ENCODE peak calls at places on chromosome 9, in seven cellular contexts. A is tibial artery, F is fibroblast of pulmonary artery, D is right cardiac atrium, Z is GM06990, O is fibroblast of villous mesenchyme, G is keratinocyte. P is an unnamed sample.

GRCh38 chr9:136536721-136537241 is 9.1 kb downstream of the NOTCH1 start:
- DNase-seq in A (no peak), F (no peak), D (no peak), Z (no peak), O (no peak), G (no peak), P (no peak)

GRCh38 chr9:75181748-75182147 is 93.4 kb downstream of the OSTF1 start:
- DNase-seq in A (no peak), F (peak), D (no peak), Z (no peak), O (peak), G (peak), P (no peak)

GRCh38 chr9:132547052-132547431 is 35.4 kb upstream of the BARHL1 start:
- DNase-seq in A (no peak), F (no peak), D (no peak), Z (no peak), O (no peak), G (no peak), P (no peak)

GRCh38 chr9:86407022-86407421 is 52.8 kb upstream of the TUT7 start:
- DNase-seq in A (no peak), F (peak), D (no peak), Z (no peak), O (peak), G (peak), P (no peak)

GRCh38 chr9:123262338-123262737 is 6.0 kb downstream of the STRBP start:
- DNase-seq in A (no peak), F (no peak), D (no peak), Z (no peak), O (no peak), G (no peak), P (no peak)

GRCh38 chr9:126081746-126082145 is 244.9 kb upstream of the MVB12B start:
- DNase-seq in A (no peak), F (no peak), D (no peak), Z (no peak), O (no peak), G (no peak), P (peak)

GRCh38 chr9:87071473-87071872 is 124.2 kb upstream of the GAS1 start:
- DNase-seq in A (no peak), F (no peak), D (no peak), Z (no peak), O (no peak), G (peak), P (no peak)

GRCh38 chr9:36802171-36802920 is 229.7 kb downstream of the MELK start:
- DNase-seq in A (no peak), F (peak), D (no peak), Z (no peak), O (no peak), G (peak), P (no peak)

GRCh38 chr9:89468271-89468960 is 29.5 kb downstream of the SEMA4D start:
- DNase-seq in A (no peak), F (no peak), D (no peak), Z (no peak), O (no peak), G (no peak), P (no peak)

GRCh38 chr9:110283736-110284135 is 27.4 kb upstream of the TXN start:
- DNase-seq in A (no peak), F (no peak), D (no peak), Z (no peak), O (peak), G (peak), P (no peak)

GRCh38 chr9:69809304-69809863 is 11.2 kb upstream of the CFAP95 start:
- DNase-seq in A (no peak), F (peak), D (no peak), Z (no peak), O (peak), G (no peak), P (no peak)

GRCh38 chr9:91729558-91729842 is 220.5 kb downstream of the ROR2 start:
- DNase-seq in A (no peak), F (no peak), D (no peak), Z (no peak), O (no peak), G (no peak), P (no peak)

GRCh38 chr9:127130661-127131538 is 8.5 kb upstream of the ANGPTL2 start:
- DNase-seq in A (peak), F (peak), D (peak), Z (no peak), O (peak), G (peak), P (no peak)

GRCh38 chr9:37565661-37566618 is 10.2 kb downstream of the FBXO10 start:
- DNase-seq in A (no peak), F (no peak), D (no peak), Z (peak), O (no peak), G (no peak), P (no peak)

GRCh38 chr9:111752455-111752854 is 42.3 kb downstream of the SHOC1 start:
- DNase-seq in A (no peak), F (peak), D (no peak), Z (no peak), O (no peak), G (no peak), P (no peak)

GRCh38 chr9:128470560-128470959 is 14.8 kb downstream of the ODF2 start:
- DNase-seq in A (peak), F (peak), D (peak), Z (no peak), O (peak), G (no peak), P (no peak)

GRCh38 chr9:137195525-137196220 is 4.9 kb downstream of the TPRN start:
- DNase-seq in A (no peak), F (no peak), D (no peak), Z (no peak), O (no peak), G (no peak), P (no peak)

GRCh38 chr9:133683494-133684460 is 47.6 kb downstream of the DBH start:
- DNase-seq in A (no peak), F (peak), D (peak), Z (no peak), O (peak), G (no peak), P (no peak)

GRCh38 chr9:106888992-106889631 is 26.1 kb downstream of the ZNF462 start:
- DNase-seq in A (no peak), F (no peak), D (no peak), Z (no peak), O (no peak), G (peak), P (no peak)

GRCh38 chr9:78982849-78983248 is 588.9 kb upstream of the TLE4 start:
- DNase-seq in A (no peak), F (peak), D (no peak), Z (no peak), O (no peak), G (peak), P (no peak)

GRCh38 chr9:129669141-129669718 is 3.8 kb downstream of the PRRX2 start:
- DNase-seq in A (peak), F (no peak), D (no peak), Z (no peak), O (no peak), G (no peak), P (no peak)

GRCh38 chr9:22098636-22099332 is 89.7 kb upstream of the CDKN2B start:
- DNase-seq in A (no peak), F (no peak), D (no peak), Z (no peak), O (peak), G (no peak), P (no peak)

GRCh38 chr9:127308559-127309429 is 44.2 kb downstream of the GARNL3 start:
- DNase-seq in A (no peak), F (peak), D (no peak), Z (no peak), O (peak), G (no peak), P (no peak)

GRCh38 chr9:93451762-93452709 is 551 bp downstream of the FAM120A start:
- DNase-seq in A (peak), F (peak), D (peak), Z (peak), O (peak), G (no peak), P (no peak)

GRCh38 chr9:93750045-93750444 is 173.7 kb downstream of the PHF2 start:
- DNase-seq in A (no peak), F (no peak), D (no peak), Z (no peak), O (no peak), G (no peak), P (no peak)

GRCh38 chr9:35729101-35729500 is 2.9 kb downstream of the TLN1 start:
- DNase-seq in A (no peak), F (no peak), D (no peak), Z (no peak), O (no peak), G (no peak), P (no peak)
- H3K4me3 ChIP-seq in A (peak), F (peak), D (peak), Z (peak), O (peak), G (peak), P (no peak)

DNA sequence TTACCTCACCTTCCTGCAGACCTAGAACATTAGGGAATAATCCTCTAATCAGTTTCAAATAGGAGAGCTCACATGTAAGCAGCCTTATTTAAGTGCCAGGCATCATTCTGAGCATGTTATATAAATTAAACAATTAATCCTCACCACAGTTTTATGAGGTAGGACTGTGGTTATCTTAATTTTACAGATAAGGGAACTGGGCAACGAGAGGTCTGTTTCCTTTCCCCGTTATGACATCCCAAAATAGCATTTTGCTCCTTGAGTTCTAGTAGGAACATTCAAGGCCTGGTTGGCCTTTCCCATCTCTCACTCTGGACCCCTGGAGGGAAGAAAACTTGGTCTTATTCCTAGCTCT is 19.1 kb upstream of the IFNB1 start:
- DNase-seq in A (no peak), F (no peak), D (no peak), Z (no peak), O (peak), G (no peak), P (no peak)
- H3K4me3 ChIP-seq in A (no peak), F (no peak), D (peak), Z (no peak), O (no peak), G (peak), P (no peak)

GRCh38 chr9:121767176-121767769 is 115.8 kb downstream of the DAB2IP start:
- DNase-seq in A (no peak), F (no peak), D (no peak), Z (no peak), O (no peak), G (no peak), P (no peak)

GRCh38 chr9:121766081-121766683 is 114.7 kb downstream of the DAB2IP start:
- DNase-seq in A (no peak), F (no peak), D (no peak), Z (no peak), O (no peak), G (no peak), P (no peak)

GRCh38 chr9:121769939-121770338 is 118.5 kb downstream of the DAB2IP start:
- DNase-seq in A (peak), F (no peak), D (no peak), Z (no peak), O (no peak), G (no peak), P (no peak)

GRCh38 chr9:121770415-121771273 is 119.2 kb downstream of the DAB2IP start:
- DNase-seq in A (no peak), F (peak), D (no peak), Z (no peak), O (peak), G (no peak), P (no peak)

GRCh38 chr9:121768416-121769015 is 117.1 kb downstream of the DAB2IP start:
- DNase-seq in A (no peak), F (no peak), D (peak), Z (no peak), O (no peak), G (no peak), P (no peak)
- H3K4me3 ChIP-seq in A (no peak), F (no peak), D (no peak), Z (no peak), O (no peak), G (no peak), P (no peak)

DNA sequence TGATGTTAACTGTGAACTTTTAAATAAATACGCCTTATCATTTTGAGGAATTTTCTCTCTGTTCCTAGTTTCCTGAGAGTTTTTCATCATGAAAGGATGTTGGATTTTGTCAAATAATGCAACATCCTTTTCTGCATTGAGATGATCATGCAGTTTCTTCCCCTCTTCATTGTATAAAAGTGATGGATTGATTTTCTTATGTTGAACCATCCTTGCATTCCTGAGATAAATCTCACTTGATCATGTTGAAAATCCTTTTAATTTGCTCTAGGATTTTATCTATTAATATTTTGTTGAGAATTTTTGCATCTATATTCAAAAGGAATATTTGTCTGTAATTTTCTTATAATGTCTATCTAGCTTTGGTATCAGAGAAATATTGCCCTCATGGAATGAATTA is 13.3 kb downstream of the FOXE1 start:
- DNase-seq in A (no peak), F (no peak), D (no peak), Z (no peak), O (no peak), G (no peak), P (no peak)
- H3K4me3 ChIP-seq in A (no peak), F (no peak), D (no peak), Z (no peak), O (no peak), G (no peak), P (no peak)

DNA sequence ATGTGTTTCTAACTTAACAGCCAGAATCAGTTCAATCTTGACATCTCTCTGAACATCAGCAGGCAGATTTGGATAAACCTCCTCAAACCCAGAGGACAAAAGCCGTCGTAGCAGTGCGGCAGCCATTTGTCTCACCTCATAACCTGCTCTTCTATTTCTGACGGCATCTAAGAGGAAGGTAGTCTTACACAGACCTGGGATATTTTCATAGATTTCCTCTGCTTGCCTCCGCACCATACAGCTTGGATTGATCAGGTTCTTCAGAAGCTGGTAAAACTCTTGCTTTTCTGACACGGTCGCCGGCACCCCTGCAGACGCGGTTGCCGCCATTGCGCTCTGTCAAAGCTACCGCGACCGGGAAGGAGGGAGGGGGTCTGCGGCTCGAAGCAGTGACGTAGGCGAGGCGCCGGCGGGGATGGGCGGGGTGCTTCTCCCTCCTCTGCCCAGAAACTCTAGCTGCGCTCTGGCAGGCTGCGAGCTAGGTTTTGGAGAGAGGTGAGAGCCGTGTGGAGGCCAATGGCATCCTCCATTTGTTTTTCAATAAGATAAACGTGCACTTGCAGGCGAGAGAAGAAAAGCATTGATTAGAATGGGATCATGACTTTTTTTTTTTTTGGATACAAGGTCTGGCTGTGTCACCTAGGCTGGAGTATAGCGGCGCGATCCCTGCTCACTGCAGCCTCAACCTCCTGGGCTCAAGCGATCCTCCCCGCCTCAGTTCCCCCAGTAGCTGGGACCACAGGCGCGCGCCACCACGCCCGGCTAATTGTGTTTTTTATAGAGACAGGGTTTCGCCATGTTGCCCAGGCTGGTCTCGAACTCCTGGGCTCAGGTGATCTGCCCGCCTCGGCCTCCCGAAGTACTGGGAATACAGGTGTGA is at the start of gene RANBP6:
- DNase-seq in A (peak), F (peak), D (peak), Z (peak), O (peak), G (no peak), P (peak)
- H3K4me3 ChIP-seq in A (peak), F (peak), D (peak), Z (peak), O (peak), G (peak), P (peak)

GRCh38 chr9:4225291-4226119 is 74.4 kb downstream of the GLIS3 start:
- DNase-seq in A (no peak), F (peak), D (no peak), Z (no peak), O (peak), G (peak), P (no peak)
- H3K4me3 ChIP-seq in A (no peak), F (no peak), D (no peak), Z (no peak), O (no peak), G (no peak), P (no peak)

GRCh38 chr9:99169982-99170761 is 51.6 kb downstream of the ALG2 start:
- DNase-seq in A (no peak), F (no peak), D (no peak), Z (no peak), O (no peak), G (no peak), P (no peak)
- H3K4me3 ChIP-seq in A (no peak), F (no peak), D (no peak), Z (no peak), O (no peak), G (no peak), P (no peak)

GRCh38 chr9:34458967-34459355 is 356 bp downstream of the DNAI1 start:
- DNase-seq in A (no peak), F (no peak), D (no peak), Z (no peak), O (no peak), G (no peak), P (no peak)
- H3K4me3 ChIP-seq in A (peak), F (peak), D (no peak), Z (peak), O (peak), G (peak), P (peak)

GRCh38 chr9:14317667-14318255 is 3.8 kb upstream of the NFIB start:
- DNase-seq in A (no peak), F (no peak), D (no peak), Z (no peak), O (no peak), G (no peak), P (no peak)
- H3K4me3 ChIP-seq in A (peak), F (peak), D (peak), Z (no peak), O (no peak), G (peak), P (no peak)